ENCODE peak calls at places on chromosomes 11 and 22, in seven cellular contexts. One of them, this sample, is unnamed. For H3K36me3, the result is how much of the 10 kb centered on the place peaks cover.

GRCh38 chr11:61041755-61042518 is 60.4 kb upstream of the CD5 start:
- DNase-seq in transverse colon: peak
- DNase-seq in K562: no peak
- DNase-seq in Peyer's patch: peak
- DNase-seq in lung: no peak
- DNase-seq in tibial artery: no peak
- DNase-seq in vagina: no peak
- DNase-seq in this sample: peak

GRCh38 chr22:36814796-36815195 is 2.0 kb downstream of the PVALB start:
- DNase-seq in transverse colon: no peak
- DNase-seq in K562: no peak
- DNase-seq in Peyer's patch: no peak
- DNase-seq in lung: no peak
- DNase-seq in tibial artery: no peak
- DNase-seq in vagina: no peak
- DNase-seq in this sample: no peak

GRCh38 chr11:9759519-9760179 is 95.8 kb downstream of the SWAP70 start:
- DNase-seq in transverse colon: peak
- DNase-seq in K562: peak
- DNase-seq in Peyer's patch: peak
- DNase-seq in lung: peak
- DNase-seq in tibial artery: peak
- DNase-seq in vagina: no peak
- DNase-seq in this sample: peak

GRCh38 chr22:47626428-47627390 is 864.3 kb downstream of the TBC1D22A start:
- DNase-seq in transverse colon: no peak
- DNase-seq in K562: peak
- DNase-seq in Peyer's patch: peak
- DNase-seq in lung: peak
- DNase-seq in tibial artery: no peak
- DNase-seq in vagina: peak
- DNase-seq in this sample: no peak

GRCh38 chr11:95676280-95676679 is 113.3 kb downstream of the FAM76B start:
- DNase-seq in transverse colon: no peak
- DNase-seq in K562: no peak
- DNase-seq in Peyer's patch: no peak
- DNase-seq in lung: no peak
- DNase-seq in tibial artery: no peak
- DNase-seq in vagina: no peak
- DNase-seq in this sample: no peak

GRCh38 chr11:19013181-19013857 is 47.2 kb downstream of the MRGPRX2 start:
- DNase-seq in transverse colon: no peak
- DNase-seq in K562: peak
- DNase-seq in Peyer's patch: no peak
- DNase-seq in lung: no peak
- DNase-seq in tibial artery: no peak
- DNase-seq in vagina: no peak
- DNase-seq in this sample: no peak

GRCh38 chr11:45665933-45666647 is 668 bp upstream of the CHST1 start:
- DNase-seq in transverse colon: no peak
- DNase-seq in K562: no peak
- DNase-seq in Peyer's patch: no peak
- DNase-seq in lung: no peak
- DNase-seq in tibial artery: peak
- DNase-seq in vagina: no peak
- DNase-seq in this sample: no peak

GRCh38 chr22:30424471-30425326 is 869 bp upstream of the MTFP1 start:
- DNase-seq in transverse colon: peak
- DNase-seq in K562: peak
- DNase-seq in Peyer's patch: no peak
- DNase-seq in lung: no peak
- DNase-seq in tibial artery: no peak
- DNase-seq in vagina: no peak
- DNase-seq in this sample: peak

GRCh38 chr11:62516736-62517371 is 29.8 kb downstream of the AHNAK start:
- DNase-seq in transverse colon: no peak
- DNase-seq in K562: no peak
- DNase-seq in Peyer's patch: no peak
- DNase-seq in lung: no peak
- DNase-seq in tibial artery: no peak
- DNase-seq in vagina: no peak
- DNase-seq in this sample: no peak

GRCh38 chr11:45337583-45338360 is 51.6 kb upstream of the SYT13 start:
- DNase-seq in transverse colon: no peak
- DNase-seq in K562: no peak
- DNase-seq in Peyer's patch: no peak
- DNase-seq in lung: no peak
- DNase-seq in tibial artery: no peak
- DNase-seq in vagina: peak
- DNase-seq in this sample: no peak

GRCh38 chr22:23517804-23518380 is 62.2 kb downstream of the IGLL1 start:
- DNase-seq in transverse colon: no peak
- DNase-seq in K562: no peak
- DNase-seq in Peyer's patch: no peak
- DNase-seq in lung: no peak
- DNase-seq in tibial artery: no peak
- DNase-seq in vagina: no peak
- DNase-seq in this sample: no peak

GRCh38 chr11:62747475-62748160 is 6.3 kb downstream of the ZBTB3 start:
- DNase-seq in transverse colon: no peak
- DNase-seq in K562: no peak
- DNase-seq in Peyer's patch: no peak
- DNase-seq in lung: no peak
- DNase-seq in tibial artery: no peak
- DNase-seq in vagina: no peak
- DNase-seq in this sample: no peak

GRCh38 chr11:32331098-32331497 is 104.2 kb downstream of the WT1 start:
- DNase-seq in transverse colon: no peak
- DNase-seq in K562: no peak
- DNase-seq in Peyer's patch: no peak
- DNase-seq in lung: no peak
- DNase-seq in tibial artery: no peak
- DNase-seq in vagina: no peak
- DNase-seq in this sample: no peak

GRCh38 chr11:37451903-37452302 is 853.9 kb upstream of the RAG2 start:
- DNase-seq in transverse colon: no peak
- DNase-seq in K562: no peak
- DNase-seq in Peyer's patch: no peak
- DNase-seq in lung: no peak
- DNase-seq in tibial artery: no peak
- DNase-seq in vagina: no peak
- DNase-seq in this sample: no peak

GRCh38 chr22:30671071-30671470 is 3.4 kb upstream of the DUSP18 start:
- DNase-seq in transverse colon: no peak
- DNase-seq in K562: no peak
- DNase-seq in Peyer's patch: no peak
- DNase-seq in lung: no peak
- DNase-seq in tibial artery: no peak
- DNase-seq in vagina: no peak
- DNase-seq in this sample: no peak

GRCh38 chr11:121253951-121254350 is 38.6 kb upstream of the SC5D start:
- DNase-seq in transverse colon: no peak
- DNase-seq in K562: no peak
- DNase-seq in Peyer's patch: no peak
- DNase-seq in lung: peak
- DNase-seq in tibial artery: no peak
- DNase-seq in vagina: no peak
- DNase-seq in this sample: no peak

GRCh38 chr11:112042961-112043304 is 17.7 kb downstream of the DLAT start:
- DNase-seq in transverse colon: no peak
- DNase-seq in K562: no peak
- DNase-seq in Peyer's patch: no peak
- DNase-seq in lung: no peak
- DNase-seq in tibial artery: no peak
- DNase-seq in vagina: no peak
- DNase-seq in this sample: no peak

GRCh38 chr11:112033902-112034301 is 8.7 kb downstream of the DLAT start:
- DNase-seq in transverse colon: no peak
- DNase-seq in K562: no peak
- DNase-seq in Peyer's patch: no peak
- DNase-seq in lung: no peak
- DNase-seq in tibial artery: no peak
- DNase-seq in vagina: no peak
- DNase-seq in this sample: no peak

GRCh38 chr11:112042161-112042960 is 17.2 kb downstream of the DLAT start:
- DNase-seq in transverse colon: no peak
- DNase-seq in K562: peak
- DNase-seq in Peyer's patch: no peak
- DNase-seq in lung: no peak
- DNase-seq in tibial artery: no peak
- DNase-seq in vagina: no peak
- DNase-seq in this sample: no peak

DNA sequence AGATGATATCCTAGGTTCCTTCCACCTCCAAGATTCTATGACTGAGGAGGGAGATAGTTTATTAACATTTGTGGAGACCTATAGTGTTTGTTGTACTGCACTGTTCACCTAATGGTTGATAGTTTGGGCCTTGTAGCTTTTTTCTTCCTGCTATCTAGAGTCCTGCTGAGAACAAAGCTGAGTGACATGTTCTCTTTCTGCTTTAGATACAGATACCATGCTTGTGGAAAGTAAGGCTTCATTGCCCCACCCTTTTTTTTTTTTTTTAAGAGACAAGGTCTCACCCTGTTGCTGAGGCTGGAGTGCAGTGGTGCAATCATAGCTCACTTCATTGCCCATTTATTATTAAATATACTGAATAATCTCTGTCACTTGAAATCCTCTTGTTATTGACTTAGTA is 12.3 kb downstream of the DLAT start:
- DNase-seq in transverse colon: no peak
- DNase-seq in K562: no peak
- DNase-seq in Peyer's patch: no peak
- DNase-seq in lung: no peak
- DNase-seq in tibial artery: no peak
- DNase-seq in vagina: no peak
- DNase-seq in this sample: no peak
- H3K36me3 ChIP-seq in transverse colon: under half
- H3K36me3 ChIP-seq in K562: half or more
- H3K36me3 ChIP-seq in Peyer's patch: under half
- H3K36me3 ChIP-seq in lung: under half
- H3K36me3 ChIP-seq in tibial artery: half or more
- H3K36me3 ChIP-seq in vagina: under half
- H3K36me3 ChIP-seq in this sample: under half

GRCh38 chr11:130905512-130905911 is 10.8 kb downstream of the SNX19 start:
- DNase-seq in transverse colon: no peak
- DNase-seq in K562: no peak
- DNase-seq in Peyer's patch: no peak
- DNase-seq in lung: no peak
- DNase-seq in tibial artery: no peak
- DNase-seq in vagina: no peak
- DNase-seq in this sample: no peak
- H3K36me3 ChIP-seq in transverse colon: under half
- H3K36me3 ChIP-seq in K562: half or more
- H3K36me3 ChIP-seq in Peyer's patch: under half
- H3K36me3 ChIP-seq in lung: half or more
- H3K36me3 ChIP-seq in tibial artery: half or more
- H3K36me3 ChIP-seq in vagina: half or more
- H3K36me3 ChIP-seq in this sample: half or more

GRCh38 chr22:42873361-42873760 is 16.3 kb upstream of the ARFGAP3 start:
- DNase-seq in transverse colon: no peak
- DNase-seq in K562: no peak
- DNase-seq in Peyer's patch: no peak
- DNase-seq in lung: no peak
- DNase-seq in tibial artery: no peak
- DNase-seq in vagina: no peak
- DNase-seq in this sample: no peak
- H3K36me3 ChIP-seq in transverse colon: under half
- H3K36me3 ChIP-seq in K562: under half
- H3K36me3 ChIP-seq in Peyer's patch: under half
- H3K36me3 ChIP-seq in lung: under half
- H3K36me3 ChIP-seq in tibial artery: half or more
- H3K36me3 ChIP-seq in vagina: under half
- H3K36me3 ChIP-seq in this sample: under half

DNA sequence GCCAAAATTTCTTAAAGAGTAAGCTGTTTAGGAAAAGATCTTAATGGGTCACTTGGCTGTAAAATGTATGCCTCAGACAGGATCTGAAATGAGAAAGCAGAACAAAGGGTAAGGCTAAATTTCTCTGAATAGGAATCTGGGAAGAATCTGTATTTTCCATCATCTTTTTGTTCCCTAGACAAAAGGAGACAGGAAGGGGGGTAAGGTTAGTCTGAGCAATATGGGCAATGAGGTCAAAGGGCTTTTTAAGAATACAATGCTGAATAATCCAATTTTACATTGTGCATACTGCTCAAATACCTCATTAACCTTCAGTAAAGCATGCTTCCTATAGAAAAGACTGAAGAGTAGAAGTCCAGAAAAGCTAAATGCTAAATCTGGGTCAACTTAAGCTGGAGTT is 34.6 kb downstream of the CLDN25 start:
- DNase-seq in transverse colon: no peak
- DNase-seq in K562: no peak
- DNase-seq in Peyer's patch: no peak
- DNase-seq in lung: no peak
- DNase-seq in tibial artery: no peak
- DNase-seq in vagina: no peak
- DNase-seq in this sample: no peak
- H3K36me3 ChIP-seq in transverse colon: under half
- H3K36me3 ChIP-seq in K562: under half
- H3K36me3 ChIP-seq in Peyer's patch: under half
- H3K36me3 ChIP-seq in lung: under half
- H3K36me3 ChIP-seq in tibial artery: under half
- H3K36me3 ChIP-seq in vagina: under half
- H3K36me3 ChIP-seq in this sample: under half

DNA sequence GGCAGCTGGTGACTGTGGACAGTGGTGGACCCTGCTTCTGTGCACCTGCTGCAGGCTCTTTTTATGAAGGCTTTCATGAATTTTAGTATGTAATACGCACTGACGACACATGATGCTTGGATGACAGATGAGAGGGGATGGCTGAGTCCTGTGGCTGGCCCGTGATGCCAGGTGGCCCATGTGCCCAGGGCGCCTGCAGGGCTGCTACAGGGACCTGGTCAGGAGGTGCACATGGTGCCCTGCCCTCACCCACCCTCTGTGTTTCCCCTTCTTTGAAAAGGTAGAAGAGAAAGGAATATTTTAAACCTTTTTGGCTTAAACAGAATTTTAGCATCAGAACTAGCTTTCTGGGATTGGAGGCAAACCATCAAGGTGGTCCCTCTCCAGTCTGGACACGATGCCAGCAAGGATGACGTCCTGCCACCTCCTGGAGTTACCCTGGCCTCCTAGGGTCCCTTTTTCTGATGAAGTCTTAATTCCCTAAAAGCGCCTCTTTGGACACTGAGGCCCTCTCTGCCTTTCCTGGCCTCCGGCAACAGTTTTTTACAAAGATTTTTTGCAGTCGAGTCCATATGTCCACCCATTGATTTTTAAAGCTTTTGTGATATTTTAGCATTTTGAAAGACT is 5.4 kb upstream of the RANBP1 start:
- DNase-seq in transverse colon: no peak
- DNase-seq in K562: no peak
- DNase-seq in Peyer's patch: no peak
- DNase-seq in lung: no peak
- DNase-seq in tibial artery: no peak
- DNase-seq in vagina: no peak
- DNase-seq in this sample: no peak
- H3K36me3 ChIP-seq in transverse colon: under half
- H3K36me3 ChIP-seq in K562: half or more
- H3K36me3 ChIP-seq in Peyer's patch: under half
- H3K36me3 ChIP-seq in lung: under half
- H3K36me3 ChIP-seq in tibial artery: under half
- H3K36me3 ChIP-seq in vagina: half or more
- H3K36me3 ChIP-seq in this sample: under half